ENCODE peak calls at places on chromosomes 7 and 10, in four cellular contexts. T is prostate gland, J is A549, I is suprapubic skin. S is an unnamed sample.

GRCh38 chr10:121607310-121608055 is 9.2 kb upstream of the FGFR2 start:
- DNase-seq in T (no peak), J (no peak), I (peak; percentile 5), S (no peak)

GRCh38 chr10:98078774-98079173 is 48.4 kb upstream of the CRTAC1 start:
- DNase-seq in T (no peak), J (no peak), I (no peak), S (no peak)

GRCh38 chr10:102644066-102644645 is at the start of gene TRIM8:
- DNase-seq in T (no peak), J (peak; percentile 61), I (no peak), S (peak; percentile 66)

GRCh38 chr10:72242675-72243074 is 26.6 kb upstream of the ASCC1 start:
- DNase-seq in T (peak; percentile 58), J (no peak), I (peak; percentile 82), S (no peak)

GRCh38 chr7:151891753-151892152 is 14.8 kb upstream of the PRKAG2 start:
- DNase-seq in T (no peak), J (no peak), I (no peak), S (no peak)

GRCh38 chr7:155377837-155378579 is 79.9 kb upstream of the EN2 start:
- DNase-seq in T (no peak), J (no peak), I (no peak), S (no peak)

GRCh38 chr7:112162161-112163020 is 43.8 kb downstream of the DOCK4 start:
- DNase-seq in T (no peak), J (peak; percentile 69), I (no peak), S (no peak)

GRCh38 chr10:114548662-114549061 is 109.4 kb downstream of the ABLIM1 start:
- DNase-seq in T (peak; percentile 17), J (peak; percentile 67), I (no peak), S (no peak)

GRCh38 chr7:30062587-30062986 is 34.4 kb downstream of the PLEKHA8 start:
- DNase-seq in T (no peak), J (peak; percentile 51), I (no peak), S (peak; percentile 41)

GRCh38 chr7:26202019-26202985 is 757 bp downstream of the CBX3 start:
- DNase-seq in T (no peak), J (peak; percentile 54), I (peak; percentile 88), S (peak; percentile 52)

GRCh38 chr10:117926491-117926890 is 120.2 kb downstream of the RAB11FIP2 start:
- DNase-seq in T (no peak), J (no peak), I (no peak), S (no peak)

GRCh38 chr7:106065560-106066500 is 46.3 kb downstream of the SYPL1 start:
- DNase-seq in T (no peak), J (no peak), I (no peak), S (no peak)

GRCh38 chr10:78782441-78782840 is 286.3 kb upstream of the ZMIZ1 start:
- DNase-seq in T (no peak), J (no peak), I (no peak), S (no peak)

GRCh38 chr10:116773306-116773705 is 30.9 kb upstream of the HSPA12A start:
- DNase-seq in T (no peak), J (no peak), I (peak; percentile 32), S (no peak)

GRCh38 chr7:8893761-8894160 is 460.4 kb downstream of the NXPH1 start:
- DNase-seq in T (no peak), J (no peak), I (no peak), S (no peak)

GRCh38 chr10:92990615-92991014 is 70.0 kb upstream of the CYP26C1 start:
- DNase-seq in T (peak; percentile 24), J (no peak), I (no peak), S (peak; percentile 31)

GRCh38 chr10:110007171-110007700 is 548 bp upstream of the ADD3 start:
- DNase-seq in T (no peak), J (peak; percentile 32), I (no peak), S (no peak)

GRCh38 chr10:59971915-59972314 is 65.6 kb upstream of the CCDC6 start:
- DNase-seq in T (peak; percentile 16), J (peak; percentile 72), I (no peak), S (no peak)

GRCh38 chr7:138297526-138297925 is 162.5 kb upstream of the TRIM24 start:
- DNase-seq in T (no peak), J (no peak), I (no peak), S (no peak)

GRCh38 chr10:107546986-107547385 is 382.5 kb upstream of the SORCS1 start:
- DNase-seq in T (no peak), J (no peak), I (no peak), S (no peak)

GRCh38 chr7:15609287-15609686 is 47.5 kb upstream of the AGMO start:
- DNase-seq in T (no peak), J (no peak), I (no peak), S (no peak)

GRCh38 chr7:19701471-19701870 is 7.4 kb downstream of the POLR1F start:
- DNase-seq in T (peak; percentile 7), J (no peak), I (no peak), S (no peak)

GRCh38 chr7:87356448-87356847 is 11.0 kb downstream of the CROT start:
- DNase-seq in T (no peak), J (no peak), I (no peak), S (no peak)

GRCh38 chr7:130593033-130593432 is 75.5 kb downstream of the COPG2 start:
- DNase-seq in T (no peak), J (no peak), I (no peak), S (no peak)

GRCh38 chr10:95794195-95794594 is 38.2 kb downstream of the ENTPD1 start:
- DNase-seq in T (no peak), J (no peak), I (no peak), S (no peak)

GRCh38 chr7:23680417-23681405 is 712 bp downstream of the FAM221A start:
- DNase-seq in T (peak; percentile 44), J (no peak), I (peak; percentile 79), S (peak; percentile 57)

GRCh38 chr10:24866615-24867583 is 85.5 kb downstream of the PRTFDC1 start:
- DNase-seq in T (no peak), J (peak; percentile 58), I (no peak), S (no peak)

GRCh38 chr10:59905735-59906416 is 480 bp downstream of the CCDC6 start:
- DNase-seq in T (no peak), J (no peak), I (peak; percentile 73), S (peak; percentile 34)

GRCh38 chr7:11786186-11786585 is 45.8 kb downstream of the THSD7A start:
- DNase-seq in T (no peak), J (peak; percentile 90), I (no peak), S (no peak)

GRCh38 chr10:132974249-132974796 is 32.0 kb upstream of the CFAP46 start:
- DNase-seq in T (no peak), J (no peak), I (peak; percentile 50), S (no peak)

GRCh38 chr10:112792487-112793196 is 157.4 kb upstream of the TCF7L2 start:
- DNase-seq in T (no peak), J (no peak), I (peak; percentile 79), S (no peak)

GRCh38 chr7:45990276-45990675 is 69.2 kb upstream of the IGFBP3 start:
- DNase-seq in T (no peak), J (no peak), I (no peak), S (no peak)

GRCh38 chr7:74656421-74656910 is 1.1 kb upstream of the GTF2I start:
- DNase-seq in T (peak; percentile 57), J (peak; percentile 45), I (peak; percentile 70), S (no peak)

GRCh38 chr7:116417593-116418345 is 81.8 kb upstream of the CAV2 start:
- DNase-seq in T (no peak), J (peak; percentile 29), I (no peak), S (no peak)

GRCh38 chr10:6567894-6568293 is 12.2 kb downstream of the PRKCQ start:
- DNase-seq in T (no peak), J (no peak), I (no peak), S (no peak)

GRCh38 chr10:6563720-6564119 is 16.4 kb downstream of the PRKCQ start:
- DNase-seq in T (no peak), J (no peak), I (no peak), S (no peak)

GRCh38 chr10:6567203-6567703 is 12.8 kb downstream of the PRKCQ start:
- DNase-seq in T (no peak), J (no peak), I (no peak), S (no peak)

GRCh38 chr10:6564367-6564766 is 15.7 kb downstream of the PRKCQ start:
- DNase-seq in T (no peak), J (no peak), I (no peak), S (no peak)

DNA sequence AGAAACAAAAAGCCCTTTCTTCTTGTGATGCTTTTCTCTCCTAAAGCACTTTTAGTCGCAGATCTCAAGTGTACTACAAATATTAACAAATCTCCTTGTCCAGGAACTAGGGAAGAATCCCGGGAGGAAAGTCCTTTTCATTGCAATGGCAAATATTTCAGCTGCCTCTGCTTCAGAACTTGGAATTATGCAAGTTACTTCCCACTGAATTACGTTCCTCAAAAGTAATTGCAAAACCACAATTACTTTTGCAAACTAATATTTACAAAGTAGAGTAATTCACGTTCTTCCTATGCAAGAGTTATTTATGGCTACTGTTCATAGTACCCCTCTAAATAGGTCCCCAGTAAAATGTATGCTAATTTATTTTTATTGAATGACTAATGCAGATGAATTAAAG is 14.5 kb downstream of the PRKCQ start:
- DNase-seq in T (no peak), J (no peak), I (no peak), S (no peak)
- TF ChIP-seq CTCF in T (no peak), J (no peak), I (no peak), S (no peak)

GRCh38 chr10:8053446-8054242 is 844 bp upstream of the GATA3 start:
- DNase-seq in T (peak; percentile 93), J (peak; percentile 90), I (peak; percentile 84), S (peak; percentile 97)
- TF ChIP-seq CTCF in T (no peak), J (peak; percentile 85), I (peak; percentile 52), S (peak; percentile 97)

GRCh38 chr7:21253740-21254687 is 173.9 kb upstream of the SP4 start:
- DNase-seq in T (peak; percentile 69), J (peak; percentile 50), I (no peak), S (peak; percentile 41)

GRCh38 chr7:21251166-21251806 is 176.6 kb upstream of the SP4 start:
- DNase-seq in T (peak; percentile 36), J (no peak), I (no peak), S (no peak)

GRCh38 chr7:21261627-21262564 is 166.0 kb upstream of the SP4 start:
- DNase-seq in T (no peak), J (peak; percentile 48), I (no peak), S (peak; percentile 31)

GRCh38 chr7:21260939-21261338 is 166.9 kb upstream of the SP4 start:
- DNase-seq in T (no peak), J (no peak), I (no peak), S (no peak)

GRCh38 chr7:21256310-21256877 is 171.5 kb upstream of the SP4 start:
- DNase-seq in T (peak; percentile 41), J (peak; percentile 53), I (no peak), S (peak; percentile 22)
- TF ChIP-seq CTCF in T (peak; percentile 72), J (peak; percentile 69), I (no peak), S (peak; percentile 47)

DNA sequence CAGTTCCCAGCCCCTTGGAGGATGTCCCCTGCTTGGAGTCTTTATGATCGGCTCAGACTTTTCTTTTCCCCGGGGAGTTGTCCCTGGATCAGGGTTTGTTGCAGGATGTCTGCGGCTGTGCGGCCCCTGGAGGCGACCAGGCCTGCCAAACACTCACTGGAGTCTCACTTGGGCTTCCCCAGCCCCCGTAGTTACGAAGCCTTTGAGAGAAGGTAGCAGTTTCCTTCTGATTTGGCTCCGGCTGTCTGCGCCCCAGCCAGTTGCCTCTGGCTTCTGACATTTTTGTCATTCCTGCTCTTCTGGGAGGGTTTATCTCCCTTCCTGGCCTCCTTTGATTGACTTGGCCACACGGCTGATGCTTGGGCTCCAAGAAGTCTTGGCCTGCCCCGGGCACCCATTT is 16.1 kb downstream of the COL26A1 start:
- DNase-seq in T (peak; percentile 17), J (no peak), I (no peak), S (no peak)
- TF ChIP-seq CTCF in T (no peak), J (no peak), I (no peak), S (no peak)

S was measured in GM13976.